ENCODE peak calls at places on chromosome 17, in four cellular contexts. One of them, this sample, is unnamed.
A peak's percentile ranks its signal among the peaks of the same experiment; 100 is the strongest.

GRCh38 chr17:50266384-50267073 is 7.7 kb upstream of the TMEM92 start:
- DNase-seq in cardiac fibroblast: peak; percentile 89
- DNase-seq in lower leg skin: no peak
- DNase-seq in HCT116: no peak
- DNase-seq in this sample: peak; percentile 66

GRCh38 chr17:66301864-66302741 is at the start of gene PRKCA:
- DNase-seq in lower leg skin: peak; percentile 27
- DNase-seq in cardiac fibroblast: peak; percentile 61
- DNase-seq in HCT116: peak; percentile 29
- DNase-seq in this sample: no peak

GRCh38 chr17:2965621-2966275 is 97.7 kb downstream of the OR1D5 start:
- DNase-seq in lower leg skin: no peak
- DNase-seq in cardiac fibroblast: peak; percentile 50
- DNase-seq in HCT116: peak; percentile 38
- DNase-seq in this sample: no peak

GRCh38 chr17:59753522-59754467 is 46.3 kb downstream of the VMP1 start:
- DNase-seq in cardiac fibroblast: peak; percentile 96
- DNase-seq in lower leg skin: no peak
- DNase-seq in HCT116: peak; percentile 88
- DNase-seq in this sample: peak; percentile 73

GRCh38 chr17:47649972-47650524 is 329 bp downstream of the KPNB1 start:
- DNase-seq in cardiac fibroblast: peak; percentile 62
- DNase-seq in HCT116: no peak
- DNase-seq in lower leg skin: no peak
- DNase-seq in this sample: no peak

GRCh38 chr17:40848583-40849235 is 18.3 kb downstream of the KRT12 start:
- DNase-seq in lower leg skin: no peak
- DNase-seq in cardiac fibroblast: no peak
- DNase-seq in HCT116: no peak
- DNase-seq in this sample: no peak

GRCh38 chr17:38336838-38337237 is 6.9 kb downstream of the GPR179 start:
- DNase-seq in cardiac fibroblast: no peak
- DNase-seq in lower leg skin: no peak
- DNase-seq in HCT116: no peak
- DNase-seq in this sample: no peak

GRCh38 chr17:42187833-42188232 is 2.6 kb upstream of the HCRT start:
- DNase-seq in HCT116: no peak
- DNase-seq in lower leg skin: no peak
- DNase-seq in cardiac fibroblast: no peak
- DNase-seq in this sample: no peak

DNA sequence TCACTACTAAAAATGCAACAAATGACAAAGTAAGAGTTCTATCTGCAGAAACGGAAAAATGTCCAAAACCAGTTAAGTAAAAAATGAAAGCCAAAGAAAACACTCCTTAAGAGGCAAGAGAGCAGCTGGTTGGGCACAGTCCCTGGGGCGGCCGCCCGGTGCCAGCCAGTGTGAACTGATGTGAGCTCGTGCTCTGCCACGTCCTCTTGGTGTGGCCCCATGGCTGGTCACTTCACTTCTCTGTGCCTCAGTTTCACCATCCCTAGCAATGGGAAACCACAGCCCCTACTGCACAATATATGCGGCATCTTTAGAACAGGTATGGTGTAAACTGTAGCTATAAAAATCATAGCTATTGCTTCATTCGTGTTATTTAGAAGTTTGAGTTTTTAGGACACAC is 21.2 kb downstream of the USP36 start:
- DNase-seq in cardiac fibroblast: no peak
- DNase-seq in lower leg skin: no peak
- DNase-seq in HCT116: no peak
- DNase-seq in this sample: no peak
- TF ChIP-seq CTCF in cardiac fibroblast: no peak
- TF ChIP-seq CTCF in lower leg skin: no peak
- TF ChIP-seq CTCF in HCT116: no peak
- TF ChIP-seq CTCF in this sample: no peak

GRCh38 chr17:79219208-79219935 is 144.7 kb downstream of the ENGASE start:
- DNase-seq in HCT116: no peak
- DNase-seq in lower leg skin: no peak
- DNase-seq in cardiac fibroblast: no peak
- DNase-seq in this sample: no peak

GRCh38 chr17:79218825-79219200 is 144.2 kb downstream of the ENGASE start:
- DNase-seq in lower leg skin: no peak
- DNase-seq in cardiac fibroblast: no peak
- DNase-seq in HCT116: no peak
- DNase-seq in this sample: no peak

GRCh38 chr17:79221597-79221996 is 147.0 kb downstream of the ENGASE start:
- DNase-seq in HCT116: no peak
- DNase-seq in cardiac fibroblast: no peak
- DNase-seq in lower leg skin: no peak
- DNase-seq in this sample: no peak

GRCh38 chr17:79220715-79221291 is 146.2 kb downstream of the ENGASE start:
- DNase-seq in lower leg skin: no peak
- DNase-seq in cardiac fibroblast: no peak
- DNase-seq in HCT116: no peak
- DNase-seq in this sample: no peak

GRCh38 chr17:79220201-79220714 is 145.6 kb downstream of the ENGASE start:
- DNase-seq in HCT116: no peak
- DNase-seq in lower leg skin: no peak
- DNase-seq in cardiac fibroblast: no peak
- DNase-seq in this sample: no peak
- H3K4me3 ChIP-seq in HCT116: no peak overlapping the region
- H3K4me3 ChIP-seq in lower leg skin: no peak overlapping the region
- H3K4me3 ChIP-seq in cardiac fibroblast: no peak overlapping the region
- H3K4me3 ChIP-seq in this sample: no peak overlapping the region

DNA sequence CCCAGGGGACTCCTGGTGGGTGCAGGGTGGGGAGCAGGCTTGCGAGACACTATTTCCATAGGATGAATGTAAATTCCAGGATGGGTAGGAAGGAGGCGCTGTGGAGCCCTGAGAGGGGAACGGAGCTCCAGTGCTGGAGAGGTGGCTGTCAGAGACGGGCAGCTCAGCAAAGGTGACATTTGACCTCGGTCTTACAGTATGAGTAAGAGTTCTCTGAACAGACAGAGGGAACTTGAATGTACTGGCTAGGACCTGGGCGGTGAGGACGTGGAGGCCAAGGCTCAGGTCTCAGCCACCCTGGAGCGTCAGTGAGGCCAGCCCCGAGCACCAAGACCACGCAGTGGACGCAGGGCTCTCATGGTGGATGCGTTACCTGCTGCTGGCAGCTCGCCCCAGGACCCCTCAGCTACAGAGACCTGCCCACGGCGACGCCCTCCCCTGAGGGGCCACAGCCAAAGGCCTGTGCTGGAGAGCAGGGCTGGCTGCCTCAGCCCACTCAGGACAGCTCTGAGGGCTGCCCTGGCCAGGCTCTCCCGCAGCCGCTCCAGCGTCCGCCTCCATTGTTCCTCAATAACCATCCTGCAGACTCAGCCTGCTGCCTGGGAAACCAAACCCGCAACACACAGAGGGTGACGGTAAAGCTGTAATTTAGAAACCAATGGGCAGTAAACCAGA is 65.9 kb upstream of the TNRC6C start:
- DNase-seq in HCT116: peak; percentile 21
- DNase-seq in lower leg skin: no peak
- DNase-seq in cardiac fibroblast: no peak
- DNase-seq in this sample: no peak
- TF ChIP-seq CTCF in HCT116: peak; percentile 85
- TF ChIP-seq CTCF in lower leg skin: no peak
- TF ChIP-seq CTCF in cardiac fibroblast: peak; percentile 13
- TF ChIP-seq CTCF in this sample: peak; percentile 20

DNA sequence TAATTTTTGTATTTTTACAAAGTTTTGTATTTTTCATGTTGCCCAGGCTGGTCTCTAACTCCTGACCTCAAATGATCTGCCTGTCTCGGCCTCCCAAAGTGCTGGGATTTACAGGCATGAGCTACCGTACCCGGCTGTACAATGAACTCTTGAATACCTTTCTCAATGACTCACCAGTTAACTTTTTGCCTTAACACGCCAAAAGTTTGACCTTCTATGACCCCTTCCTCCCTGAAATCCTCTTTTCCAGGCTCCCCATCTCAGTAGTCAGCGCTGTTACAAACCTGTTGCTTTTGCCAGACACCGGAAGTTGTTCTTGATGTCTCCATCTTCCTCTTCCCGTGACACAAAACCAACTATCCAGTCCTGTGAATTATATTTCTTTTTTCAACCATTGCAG is 158.1 kb upstream of the ASIC2 start:
- DNase-seq in lower leg skin: no peak
- DNase-seq in cardiac fibroblast: no peak
- DNase-seq in HCT116: no peak
- DNase-seq in this sample: no peak
- H3K4me3 ChIP-seq in lower leg skin: no peak overlapping the region
- H3K4me3 ChIP-seq in cardiac fibroblast: no peak overlapping the region
- H3K4me3 ChIP-seq in HCT116: no peak overlapping the region
- H3K4me3 ChIP-seq in this sample: no peak overlapping the region

GRCh38 chr17:19785854-19786253 is 37.8 kb upstream of the ALDH3A1 start:
- DNase-seq in HCT116: no peak
- DNase-seq in lower leg skin: no peak
- DNase-seq in cardiac fibroblast: peak; percentile 3
- DNase-seq in this sample: no peak
- TF ChIP-seq CTCF in HCT116: peak; percentile 33
- TF ChIP-seq CTCF in lower leg skin: no peak
- TF ChIP-seq CTCF in cardiac fibroblast: no peak
- TF ChIP-seq CTCF in this sample: no peak

GRCh38 chr17:54270499-54270898 is 447.8 kb downstream of the KIF2B start:
- DNase-seq in cardiac fibroblast: no peak
- DNase-seq in HCT116: no peak
- DNase-seq in lower leg skin: no peak
- DNase-seq in this sample: no peak
- H3K4me3 ChIP-seq in cardiac fibroblast: no peak overlapping the region
- H3K4me3 ChIP-seq in HCT116: no peak overlapping the region
- H3K4me3 ChIP-seq in lower leg skin: no peak overlapping the region
- H3K4me3 ChIP-seq in this sample: no peak overlapping the region

DNA sequence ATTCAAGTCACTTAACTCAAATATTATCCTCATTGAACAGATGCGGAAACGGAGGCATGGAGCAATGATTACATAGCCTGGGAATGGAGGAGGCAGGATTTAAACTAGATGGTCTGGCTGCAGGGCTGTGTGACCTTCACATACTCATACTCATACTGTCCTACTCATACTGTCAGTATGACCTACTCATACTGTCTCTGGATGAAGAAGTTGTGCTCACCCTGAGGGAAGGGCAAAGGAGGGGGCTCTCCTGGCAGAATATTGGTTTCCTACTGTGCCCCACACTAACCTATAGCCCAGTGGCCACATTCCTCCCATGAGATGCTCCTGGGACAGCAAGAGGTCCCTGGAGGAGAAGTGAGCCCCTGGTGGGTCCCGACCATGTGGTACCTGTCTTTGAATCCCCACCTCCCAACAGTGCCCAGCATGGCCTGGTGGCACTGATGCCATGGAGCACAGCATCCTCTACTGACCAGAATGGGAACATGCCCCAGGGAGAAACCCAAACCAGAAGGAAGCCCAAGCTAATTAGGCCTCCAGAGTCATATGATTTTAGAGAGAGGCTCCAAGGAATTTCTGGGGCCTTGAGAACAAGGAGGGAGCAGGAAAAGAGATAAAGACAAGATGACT is 197.3 kb upstream of the SDK2 start:
- DNase-seq in cardiac fibroblast: no peak
- DNase-seq in HCT116: no peak
- DNase-seq in lower leg skin: no peak
- DNase-seq in this sample: no peak
- TF ChIP-seq CTCF in cardiac fibroblast: no peak
- TF ChIP-seq CTCF in HCT116: peak; percentile 95
- TF ChIP-seq CTCF in lower leg skin: no peak
- TF ChIP-seq CTCF in this sample: no peak